ENCODE peak calls at places on chromosomes 4 and X, in seven cellular contexts. One of them, this sample, is unnamed.
A peak's percentile ranks its signal among the peaks of the same experiment; 100 is the strongest.

GRCh38 chrX:276588-277171 is 4.5 kb upstream of the PLCXD1 start:
- DNase-seq in left colon: no peak
- DNase-seq in activated T-cell treated with anti-CD3 and anti-CD28 coated beads for 24 hours: no peak
- DNase-seq in stimulated activated CD4-positive, alpha-beta T cell treated with anti-CD3 and anti-CD28 coated beads, Interleukin-15, amount 100 ng/mL, for 24 hours: peak; percentile 60
- DNase-seq in posterior cingulate gyrus: peak; percentile 80
- DNase-seq in caudate nucleus: no peak
- DNase-seq in GM13977: peak; percentile 56
- DNase-seq in this sample: no peak

GRCh38 chr4:5012477-5012876 is 6.8 kb downstream of the CYTL1 start:
- DNase-seq in caudate nucleus: no peak
- DNase-seq in stimulated activated CD4-positive, alpha-beta T cell treated with anti-CD3 and anti-CD28 coated beads, Interleukin-15, amount 100 ng/mL, for 24 hours: no peak
- DNase-seq in GM13977: no peak
- DNase-seq in left colon: no peak
- DNase-seq in activated T-cell treated with anti-CD3 and anti-CD28 coated beads for 24 hours: no peak
- DNase-seq in posterior cingulate gyrus: no peak
- DNase-seq in this sample: no peak

GRCh38 chr4:169070071-169070894 is 60.2 kb upstream of the CBR4 start:
- DNase-seq in caudate nucleus: no peak
- DNase-seq in posterior cingulate gyrus: no peak
- DNase-seq in GM13977: no peak
- DNase-seq in stimulated activated CD4-positive, alpha-beta T cell treated with anti-CD3 and anti-CD28 coated beads, Interleukin-15, amount 100 ng/mL, for 24 hours: no peak
- DNase-seq in activated T-cell treated with anti-CD3 and anti-CD28 coated beads for 24 hours: no peak
- DNase-seq in left colon: peak; percentile 76
- DNase-seq in this sample: no peak

GRCh38 chr4:71456841-71457240 is 118.0 kb downstream of the SLC4A4 start:
- DNase-seq in posterior cingulate gyrus: no peak
- DNase-seq in caudate nucleus: no peak
- DNase-seq in GM13977: no peak
- DNase-seq in stimulated activated CD4-positive, alpha-beta T cell treated with anti-CD3 and anti-CD28 coated beads, Interleukin-15, amount 100 ng/mL, for 24 hours: no peak
- DNase-seq in activated T-cell treated with anti-CD3 and anti-CD28 coated beads for 24 hours: no peak
- DNase-seq in left colon: no peak
- DNase-seq in this sample: peak; percentile 18

GRCh38 chr4:98068495-98068894 is 74.8 kb downstream of the STPG2 start:
- DNase-seq in posterior cingulate gyrus: no peak
- DNase-seq in caudate nucleus: no peak
- DNase-seq in left colon: no peak
- DNase-seq in GM13977: no peak
- DNase-seq in activated T-cell treated with anti-CD3 and anti-CD28 coated beads for 24 hours: no peak
- DNase-seq in stimulated activated CD4-positive, alpha-beta T cell treated with anti-CD3 and anti-CD28 coated beads, Interleukin-15, amount 100 ng/mL, for 24 hours: no peak
- DNase-seq in this sample: no peak

GRCh38 chr4:142248946-142249345 is 597.2 kb downstream of the INPP4B start:
- DNase-seq in caudate nucleus: no peak
- DNase-seq in left colon: no peak
- DNase-seq in posterior cingulate gyrus: no peak
- DNase-seq in GM13977: no peak
- DNase-seq in activated T-cell treated with anti-CD3 and anti-CD28 coated beads for 24 hours: no peak
- DNase-seq in stimulated activated CD4-positive, alpha-beta T cell treated with anti-CD3 and anti-CD28 coated beads, Interleukin-15, amount 100 ng/mL, for 24 hours: no peak
- DNase-seq in this sample: no peak

GRCh38 chr4:80182237-80182866 is 15.0 kb upstream of the PRDM8 start:
- DNase-seq in stimulated activated CD4-positive, alpha-beta T cell treated with anti-CD3 and anti-CD28 coated beads, Interleukin-15, amount 100 ng/mL, for 24 hours: peak; percentile 30
- DNase-seq in posterior cingulate gyrus: peak; percentile 92
- DNase-seq in left colon: no peak
- DNase-seq in activated T-cell treated with anti-CD3 and anti-CD28 coated beads for 24 hours: no peak
- DNase-seq in caudate nucleus: peak; percentile 10
- DNase-seq in GM13977: peak; percentile 44
- DNase-seq in this sample: no peak

GRCh38 chrX:29852767-29853166 is 362.6 kb upstream of the MAGEB2 start:
- DNase-seq in activated T-cell treated with anti-CD3 and anti-CD28 coated beads for 24 hours: no peak
- DNase-seq in left colon: no peak
- DNase-seq in caudate nucleus: no peak
- DNase-seq in GM13977: no peak
- DNase-seq in stimulated activated CD4-positive, alpha-beta T cell treated with anti-CD3 and anti-CD28 coated beads, Interleukin-15, amount 100 ng/mL, for 24 hours: no peak
- DNase-seq in posterior cingulate gyrus: no peak
- DNase-seq in this sample: no peak

GRCh38 chr4:87985097-87985886 is 9.8 kb downstream of the SPP1 start:
- DNase-seq in stimulated activated CD4-positive, alpha-beta T cell treated with anti-CD3 and anti-CD28 coated beads, Interleukin-15, amount 100 ng/mL, for 24 hours: peak; percentile 53
- DNase-seq in GM13977: no peak
- DNase-seq in left colon: peak; percentile 41
- DNase-seq in posterior cingulate gyrus: peak; percentile 96
- DNase-seq in activated T-cell treated with anti-CD3 and anti-CD28 coated beads for 24 hours: no peak
- DNase-seq in caudate nucleus: peak; percentile 50
- DNase-seq in this sample: no peak

GRCh38 chr4:151045907-151046306 is 30.8 kb upstream of the LRBA start:
- DNase-seq in GM13977: peak; percentile 52
- DNase-seq in left colon: no peak
- DNase-seq in posterior cingulate gyrus: no peak
- DNase-seq in activated T-cell treated with anti-CD3 and anti-CD28 coated beads for 24 hours: no peak
- DNase-seq in caudate nucleus: no peak
- DNase-seq in stimulated activated CD4-positive, alpha-beta T cell treated with anti-CD3 and anti-CD28 coated beads, Interleukin-15, amount 100 ng/mL, for 24 hours: peak; percentile 11
- DNase-seq in this sample: no peak

GRCh38 chr4:8747896-8748575 is 123.6 kb downstream of the HMX1 start:
- DNase-seq in GM13977: no peak
- DNase-seq in left colon: no peak
- DNase-seq in activated T-cell treated with anti-CD3 and anti-CD28 coated beads for 24 hours: no peak
- DNase-seq in stimulated activated CD4-positive, alpha-beta T cell treated with anti-CD3 and anti-CD28 coated beads, Interleukin-15, amount 100 ng/mL, for 24 hours: no peak
- DNase-seq in posterior cingulate gyrus: peak; percentile 75
- DNase-seq in caudate nucleus: no peak
- DNase-seq in this sample: no peak

GRCh38 chrX:63979480-63979879 is 194.5 kb upstream of the ARHGEF9 start:
- DNase-seq in left colon: no peak
- DNase-seq in activated T-cell treated with anti-CD3 and anti-CD28 coated beads for 24 hours: no peak
- DNase-seq in GM13977: no peak
- DNase-seq in posterior cingulate gyrus: no peak
- DNase-seq in caudate nucleus: no peak
- DNase-seq in stimulated activated CD4-positive, alpha-beta T cell treated with anti-CD3 and anti-CD28 coated beads, Interleukin-15, amount 100 ng/mL, for 24 hours: no peak
- DNase-seq in this sample: no peak

GRCh38 chr4:6620296-6620695 is 20.2 kb upstream of the MRFAP1 start:
- DNase-seq in GM13977: no peak
- DNase-seq in caudate nucleus: no peak
- DNase-seq in stimulated activated CD4-positive, alpha-beta T cell treated with anti-CD3 and anti-CD28 coated beads, Interleukin-15, amount 100 ng/mL, for 24 hours: no peak
- DNase-seq in activated T-cell treated with anti-CD3 and anti-CD28 coated beads for 24 hours: no peak
- DNase-seq in left colon: no peak
- DNase-seq in posterior cingulate gyrus: peak; percentile 81
- DNase-seq in this sample: no peak

GRCh38 chr4:85180533-85180932 is 214.0 kb upstream of the WDFY3 start:
- DNase-seq in left colon: no peak
- DNase-seq in GM13977: no peak
- DNase-seq in stimulated activated CD4-positive, alpha-beta T cell treated with anti-CD3 and anti-CD28 coated beads, Interleukin-15, amount 100 ng/mL, for 24 hours: no peak
- DNase-seq in activated T-cell treated with anti-CD3 and anti-CD28 coated beads for 24 hours: no peak
- DNase-seq in caudate nucleus: no peak
- DNase-seq in posterior cingulate gyrus: no peak
- DNase-seq in this sample: no peak

GRCh38 chr4:156677136-156677535 is 294.5 kb downstream of the PDGFC start:
- DNase-seq in stimulated activated CD4-positive, alpha-beta T cell treated with anti-CD3 and anti-CD28 coated beads, Interleukin-15, amount 100 ng/mL, for 24 hours: no peak
- DNase-seq in activated T-cell treated with anti-CD3 and anti-CD28 coated beads for 24 hours: no peak
- DNase-seq in left colon: no peak
- DNase-seq in posterior cingulate gyrus: no peak
- DNase-seq in GM13977: no peak
- DNase-seq in caudate nucleus: no peak
- DNase-seq in this sample: no peak

GRCh38 chr4:10158355-10158942 is 41.9 kb upstream of the WDR1 start:
- DNase-seq in GM13977: no peak
- DNase-seq in caudate nucleus: no peak
- DNase-seq in stimulated activated CD4-positive, alpha-beta T cell treated with anti-CD3 and anti-CD28 coated beads, Interleukin-15, amount 100 ng/mL, for 24 hours: no peak
- DNase-seq in posterior cingulate gyrus: no peak
- DNase-seq in left colon: no peak
- DNase-seq in activated T-cell treated with anti-CD3 and anti-CD28 coated beads for 24 hours: no peak
- DNase-seq in this sample: no peak

GRCh38 chr4:140724780-140725179 is 31.4 kb downstream of the TBC1D9 start:
- DNase-seq in caudate nucleus: no peak
- DNase-seq in left colon: no peak
- DNase-seq in GM13977: no peak
- DNase-seq in activated T-cell treated with anti-CD3 and anti-CD28 coated beads for 24 hours: no peak
- DNase-seq in posterior cingulate gyrus: no peak
- DNase-seq in stimulated activated CD4-positive, alpha-beta T cell treated with anti-CD3 and anti-CD28 coated beads, Interleukin-15, amount 100 ng/mL, for 24 hours: no peak
- DNase-seq in this sample: no peak

GRCh38 chr4:22969314-22969896 is 276.7 kb downstream of the GBA3 start:
- DNase-seq in stimulated activated CD4-positive, alpha-beta T cell treated with anti-CD3 and anti-CD28 coated beads, Interleukin-15, amount 100 ng/mL, for 24 hours: no peak
- DNase-seq in posterior cingulate gyrus: no peak
- DNase-seq in caudate nucleus: no peak
- DNase-seq in activated T-cell treated with anti-CD3 and anti-CD28 coated beads for 24 hours: no peak
- DNase-seq in GM13977: no peak
- DNase-seq in left colon: no peak
- DNase-seq in this sample: no peak

GRCh38 chr4:151643564-151643963 is 117.2 kb downstream of the GATB start:
- DNase-seq in posterior cingulate gyrus: no peak
- DNase-seq in stimulated activated CD4-positive, alpha-beta T cell treated with anti-CD3 and anti-CD28 coated beads, Interleukin-15, amount 100 ng/mL, for 24 hours: no peak
- DNase-seq in GM13977: no peak
- DNase-seq in activated T-cell treated with anti-CD3 and anti-CD28 coated beads for 24 hours: no peak
- DNase-seq in left colon: no peak
- DNase-seq in caudate nucleus: no peak
- DNase-seq in this sample: no peak

GRCh38 chr4:166675411-166675810 is 558.9 kb downstream of the SPOCK3 start:
- DNase-seq in posterior cingulate gyrus: no peak
- DNase-seq in activated T-cell treated with anti-CD3 and anti-CD28 coated beads for 24 hours: no peak
- DNase-seq in stimulated activated CD4-positive, alpha-beta T cell treated with anti-CD3 and anti-CD28 coated beads, Interleukin-15, amount 100 ng/mL, for 24 hours: no peak
- DNase-seq in caudate nucleus: no peak
- DNase-seq in GM13977: no peak
- DNase-seq in left colon: no peak
- DNase-seq in this sample: no peak

GRCh38 chr4:89331197-89331596 is 23.6 kb upstream of the GPRIN3 start:
- DNase-seq in activated T-cell treated with anti-CD3 and anti-CD28 coated beads for 24 hours: no peak
- DNase-seq in caudate nucleus: no peak
- DNase-seq in left colon: no peak
- DNase-seq in posterior cingulate gyrus: no peak
- DNase-seq in GM13977: no peak
- DNase-seq in stimulated activated CD4-positive, alpha-beta T cell treated with anti-CD3 and anti-CD28 coated beads, Interleukin-15, amount 100 ng/mL, for 24 hours: no peak
- DNase-seq in this sample: no peak

GRCh38 chrX:8988456-8988855 is 45.5 kb downstream of the FAM9B start:
- DNase-seq in GM13977: no peak
- DNase-seq in activated T-cell treated with anti-CD3 and anti-CD28 coated beads for 24 hours: peak; percentile 8
- DNase-seq in posterior cingulate gyrus: no peak
- DNase-seq in stimulated activated CD4-positive, alpha-beta T cell treated with anti-CD3 and anti-CD28 coated beads, Interleukin-15, amount 100 ng/mL, for 24 hours: peak; percentile 50
- DNase-seq in caudate nucleus: no peak
- DNase-seq in left colon: no peak
- DNase-seq in this sample: no peak

GRCh38 chr4:87543835-87544461 is 14.8 kb upstream of the SPARCL1 start:
- DNase-seq in activated T-cell treated with anti-CD3 and anti-CD28 coated beads for 24 hours: no peak
- DNase-seq in GM13977: no peak
- DNase-seq in left colon: no peak
- DNase-seq in caudate nucleus: no peak
- DNase-seq in stimulated activated CD4-positive, alpha-beta T cell treated with anti-CD3 and anti-CD28 coated beads, Interleukin-15, amount 100 ng/mL, for 24 hours: no peak
- DNase-seq in posterior cingulate gyrus: no peak
- DNase-seq in this sample: no peak

GRCh38 chrX:9465380-9466114 is 689 bp downstream of the TBL1X start:
- DNase-seq in GM13977: peak; percentile 48
- DNase-seq in left colon: no peak
- DNase-seq in posterior cingulate gyrus: peak; percentile 86
- DNase-seq in activated T-cell treated with anti-CD3 and anti-CD28 coated beads for 24 hours: no peak
- DNase-seq in stimulated activated CD4-positive, alpha-beta T cell treated with anti-CD3 and anti-CD28 coated beads, Interleukin-15, amount 100 ng/mL, for 24 hours: peak; percentile 41
- DNase-seq in caudate nucleus: peak; percentile 8
- DNase-seq in this sample: no peak

GRCh38 chrX:150506020-150506419 is 62.4 kb upstream of the MTM1 start:
- DNase-seq in activated T-cell treated with anti-CD3 and anti-CD28 coated beads for 24 hours: no peak
- DNase-seq in posterior cingulate gyrus: no peak
- DNase-seq in GM13977: no peak
- DNase-seq in stimulated activated CD4-positive, alpha-beta T cell treated with anti-CD3 and anti-CD28 coated beads, Interleukin-15, amount 100 ng/mL, for 24 hours: no peak
- DNase-seq in left colon: no peak
- DNase-seq in caudate nucleus: no peak
- DNase-seq in this sample: no peak

GRCh38 chr4:153402366-153402765 is 57.9 kb downstream of the MND1 start:
- DNase-seq in stimulated activated CD4-positive, alpha-beta T cell treated with anti-CD3 and anti-CD28 coated beads, Interleukin-15, amount 100 ng/mL, for 24 hours: no peak
- DNase-seq in caudate nucleus: no peak
- DNase-seq in activated T-cell treated with anti-CD3 and anti-CD28 coated beads for 24 hours: no peak
- DNase-seq in GM13977: no peak
- DNase-seq in posterior cingulate gyrus: no peak
- DNase-seq in left colon: no peak
- DNase-seq in this sample: no peak

GRCh38 chr4:139015948-139016451 is 419 bp downstream of the NOCT start:
- DNase-seq in left colon: peak; percentile 46
- DNase-seq in posterior cingulate gyrus: no peak
- DNase-seq in activated T-cell treated with anti-CD3 and anti-CD28 coated beads for 24 hours: peak; percentile 29
- DNase-seq in stimulated activated CD4-positive, alpha-beta T cell treated with anti-CD3 and anti-CD28 coated beads, Interleukin-15, amount 100 ng/mL, for 24 hours: peak; percentile 64
- DNase-seq in caudate nucleus: peak; percentile 30
- DNase-seq in GM13977: peak; percentile 65
- DNase-seq in this sample: peak; percentile 35

GRCh38 chrX:153614818-153615217 is 15.9 kb upstream of the CCNQ start:
- DNase-seq in activated T-cell treated with anti-CD3 and anti-CD28 coated beads for 24 hours: no peak
- DNase-seq in stimulated activated CD4-positive, alpha-beta T cell treated with anti-CD3 and anti-CD28 coated beads, Interleukin-15, amount 100 ng/mL, for 24 hours: no peak
- DNase-seq in caudate nucleus: no peak
- DNase-seq in left colon: no peak
- DNase-seq in posterior cingulate gyrus: no peak
- DNase-seq in GM13977: no peak
- DNase-seq in this sample: no peak

This sample was measured in frontal cortex.